ENCODE peak calls at places on chromosomes 7 and 10, in four cellular contexts. One of them, this sample, is unnamed.

GRCh38 chr10:71323407-71323806 is 4.3 kb downstream of the SLC29A3 start:
- DNase-seq in activated CD8-positive, alpha-beta memory T cell treated with anti-CD3 and anti-CD28 coated beads, Interleukin-2, amount 50 U/mL, for 48 hours: no peak
- DNase-seq in NCI-H460: peak
- DNase-seq in effector CD4-positive, alpha-beta T cell: no peak
- DNase-seq in this sample: no peak

GRCh38 chr10:116960066-116960465 is 44.9 kb downstream of the SHTN1 start:
- DNase-seq in activated CD8-positive, alpha-beta memory T cell treated with anti-CD3 and anti-CD28 coated beads, Interleukin-2, amount 50 U/mL, for 48 hours: no peak
- DNase-seq in NCI-H460: no peak
- DNase-seq in effector CD4-positive, alpha-beta T cell: no peak
- DNase-seq in this sample: peak

GRCh38 chr7:6382797-6383196 is 65.0 kb downstream of the DAGLB start:
- DNase-seq in activated CD8-positive, alpha-beta memory T cell treated with anti-CD3 and anti-CD28 coated beads, Interleukin-2, amount 50 U/mL, for 48 hours: no peak
- DNase-seq in NCI-H460: no peak
- DNase-seq in effector CD4-positive, alpha-beta T cell: no peak
- DNase-seq in this sample: no peak

GRCh38 chr7:23691320-23691719 is 11.3 kb downstream of the FAM221A start:
- DNase-seq in activated CD8-positive, alpha-beta memory T cell treated with anti-CD3 and anti-CD28 coated beads, Interleukin-2, amount 50 U/mL, for 48 hours: no peak
- DNase-seq in NCI-H460: no peak
- DNase-seq in effector CD4-positive, alpha-beta T cell: no peak
- DNase-seq in this sample: no peak

GRCh38 chr10:108424656-108425055 is 1260.2 kb upstream of the SORCS1 start:
- DNase-seq in activated CD8-positive, alpha-beta memory T cell treated with anti-CD3 and anti-CD28 coated beads, Interleukin-2, amount 50 U/mL, for 48 hours: no peak
- DNase-seq in NCI-H460: no peak
- DNase-seq in effector CD4-positive, alpha-beta T cell: no peak
- DNase-seq in this sample: peak

GRCh38 chr10:32360884-32361283 is 13.9 kb upstream of the EPC1 start:
- DNase-seq in activated CD8-positive, alpha-beta memory T cell treated with anti-CD3 and anti-CD28 coated beads, Interleukin-2, amount 50 U/mL, for 48 hours: no peak
- DNase-seq in NCI-H460: no peak
- DNase-seq in effector CD4-positive, alpha-beta T cell: no peak
- DNase-seq in this sample: no peak

GRCh38 chr10:96072673-96073072 is 29.3 kb downstream of the CCNJ start:
- DNase-seq in activated CD8-positive, alpha-beta memory T cell treated with anti-CD3 and anti-CD28 coated beads, Interleukin-2, amount 50 U/mL, for 48 hours: no peak
- DNase-seq in NCI-H460: no peak
- DNase-seq in effector CD4-positive, alpha-beta T cell: no peak
- DNase-seq in this sample: no peak

GRCh38 chr7:75776295-75776971 is 4.4 kb upstream of the CCL26 start:
- DNase-seq in activated CD8-positive, alpha-beta memory T cell treated with anti-CD3 and anti-CD28 coated beads, Interleukin-2, amount 50 U/mL, for 48 hours: peak
- DNase-seq in NCI-H460: no peak
- DNase-seq in effector CD4-positive, alpha-beta T cell: no peak
- DNase-seq in this sample: no peak

GRCh38 chr7:15457959-15458955 is 103.6 kb downstream of the AGMO start:
- DNase-seq in activated CD8-positive, alpha-beta memory T cell treated with anti-CD3 and anti-CD28 coated beads, Interleukin-2, amount 50 U/mL, for 48 hours: no peak
- DNase-seq in NCI-H460: no peak
- DNase-seq in effector CD4-positive, alpha-beta T cell: no peak
- DNase-seq in this sample: no peak

GRCh38 chr10:6977641-6978627 is 397.9 kb upstream of the PRKCQ start:
- DNase-seq in activated CD8-positive, alpha-beta memory T cell treated with anti-CD3 and anti-CD28 coated beads, Interleukin-2, amount 50 U/mL, for 48 hours: no peak
- DNase-seq in NCI-H460: no peak
- DNase-seq in effector CD4-positive, alpha-beta T cell: no peak
- DNase-seq in this sample: no peak

GRCh38 chr7:149289262-149289661 is 27.3 kb downstream of the ZNF783 start:
- DNase-seq in activated CD8-positive, alpha-beta memory T cell treated with anti-CD3 and anti-CD28 coated beads, Interleukin-2, amount 50 U/mL, for 48 hours: no peak
- DNase-seq in NCI-H460: no peak
- DNase-seq in effector CD4-positive, alpha-beta T cell: no peak
- DNase-seq in this sample: no peak

GRCh38 chr10:103080891-103081581 is 112.0 kb downstream of the NT5C2 start:
- DNase-seq in activated CD8-positive, alpha-beta memory T cell treated with anti-CD3 and anti-CD28 coated beads, Interleukin-2, amount 50 U/mL, for 48 hours: no peak
- DNase-seq in NCI-H460: no peak
- DNase-seq in effector CD4-positive, alpha-beta T cell: no peak
- DNase-seq in this sample: no peak

GRCh38 chr10:5297466-5297865 is 67.3 kb upstream of the UCN3 start:
- DNase-seq in activated CD8-positive, alpha-beta memory T cell treated with anti-CD3 and anti-CD28 coated beads, Interleukin-2, amount 50 U/mL, for 48 hours: no peak
- DNase-seq in NCI-H460: peak
- DNase-seq in effector CD4-positive, alpha-beta T cell: no peak
- DNase-seq in this sample: no peak

GRCh38 chr7:25862254-25862992 is 289.6 kb upstream of the NFE2L3 start:
- DNase-seq in activated CD8-positive, alpha-beta memory T cell treated with anti-CD3 and anti-CD28 coated beads, Interleukin-2, amount 50 U/mL, for 48 hours: peak
- DNase-seq in NCI-H460: peak
- DNase-seq in effector CD4-positive, alpha-beta T cell: peak
- DNase-seq in this sample: peak

GRCh38 chr7:33726582-33726981 is 178.8 kb upstream of the BMPER start:
- DNase-seq in activated CD8-positive, alpha-beta memory T cell treated with anti-CD3 and anti-CD28 coated beads, Interleukin-2, amount 50 U/mL, for 48 hours: no peak
- DNase-seq in NCI-H460: no peak
- DNase-seq in effector CD4-positive, alpha-beta T cell: no peak
- DNase-seq in this sample: peak

GRCh38 chr7:127877951-127878350 is 153.3 kb downstream of the LRRC4 start:
- DNase-seq in activated CD8-positive, alpha-beta memory T cell treated with anti-CD3 and anti-CD28 coated beads, Interleukin-2, amount 50 U/mL, for 48 hours: no peak
- DNase-seq in NCI-H460: no peak
- DNase-seq in effector CD4-positive, alpha-beta T cell: no peak
- DNase-seq in this sample: no peak

GRCh38 chr10:85528318-85528652 is 838.3 kb downstream of the GRID1 start:
- DNase-seq in activated CD8-positive, alpha-beta memory T cell treated with anti-CD3 and anti-CD28 coated beads, Interleukin-2, amount 50 U/mL, for 48 hours: no peak
- DNase-seq in NCI-H460: no peak
- DNase-seq in effector CD4-positive, alpha-beta T cell: no peak
- DNase-seq in this sample: no peak

GRCh38 chr7:130096243-130096827 is 26.0 kb downstream of the KLHDC10 start:
- DNase-seq in activated CD8-positive, alpha-beta memory T cell treated with anti-CD3 and anti-CD28 coated beads, Interleukin-2, amount 50 U/mL, for 48 hours: no peak
- DNase-seq in NCI-H460: no peak
- DNase-seq in effector CD4-positive, alpha-beta T cell: no peak
- DNase-seq in this sample: no peak

GRCh38 chr7:158124671-158125079 is 462.9 kb downstream of the PTPRN2 start:
- DNase-seq in activated CD8-positive, alpha-beta memory T cell treated with anti-CD3 and anti-CD28 coated beads, Interleukin-2, amount 50 U/mL, for 48 hours: no peak
- DNase-seq in NCI-H460: no peak
- DNase-seq in effector CD4-positive, alpha-beta T cell: no peak
- DNase-seq in this sample: no peak

GRCh38 chr10:14812271-14812670 is 25.6 kb downstream of the CDNF start:
- DNase-seq in activated CD8-positive, alpha-beta memory T cell treated with anti-CD3 and anti-CD28 coated beads, Interleukin-2, amount 50 U/mL, for 48 hours: no peak
- DNase-seq in NCI-H460: no peak
- DNase-seq in effector CD4-positive, alpha-beta T cell: no peak
- DNase-seq in this sample: no peak

GRCh38 chr7:95840953-95841950 is 68.9 kb downstream of the DYNC1I1 start:
- DNase-seq in activated CD8-positive, alpha-beta memory T cell treated with anti-CD3 and anti-CD28 coated beads, Interleukin-2, amount 50 U/mL, for 48 hours: no peak
- DNase-seq in NCI-H460: peak
- DNase-seq in effector CD4-positive, alpha-beta T cell: no peak
- DNase-seq in this sample: no peak

GRCh38 chr10:119025336-119025735 is 4.2 kb upstream of the NANOS1 start:
- DNase-seq in activated CD8-positive, alpha-beta memory T cell treated with anti-CD3 and anti-CD28 coated beads, Interleukin-2, amount 50 U/mL, for 48 hours: peak
- DNase-seq in NCI-H460: no peak
- DNase-seq in effector CD4-positive, alpha-beta T cell: no peak
- DNase-seq in this sample: peak

GRCh38 chr7:134702366-134703240 is 56.0 kb downstream of the BPGM start:
- DNase-seq in activated CD8-positive, alpha-beta memory T cell treated with anti-CD3 and anti-CD28 coated beads, Interleukin-2, amount 50 U/mL, for 48 hours: no peak
- DNase-seq in NCI-H460: no peak
- DNase-seq in effector CD4-positive, alpha-beta T cell: no peak
- DNase-seq in this sample: peak

GRCh38 chr7:139431459-139431858 is 52.0 kb downstream of the KLRG2 start:
- DNase-seq in activated CD8-positive, alpha-beta memory T cell treated with anti-CD3 and anti-CD28 coated beads, Interleukin-2, amount 50 U/mL, for 48 hours: peak
- DNase-seq in NCI-H460: no peak
- DNase-seq in effector CD4-positive, alpha-beta T cell: no peak
- DNase-seq in this sample: peak

GRCh38 chr7:100546129-100546867 is 7.3 kb downstream of the AGFG2 start:
- DNase-seq in activated CD8-positive, alpha-beta memory T cell treated with anti-CD3 and anti-CD28 coated beads, Interleukin-2, amount 50 U/mL, for 48 hours: no peak
- DNase-seq in NCI-H460: no peak
- DNase-seq in effector CD4-positive, alpha-beta T cell: no peak
- DNase-seq in this sample: no peak

GRCh38 chr10:57946833-57947232 is 320.9 kb downstream of the IPMK start:
- DNase-seq in activated CD8-positive, alpha-beta memory T cell treated with anti-CD3 and anti-CD28 coated beads, Interleukin-2, amount 50 U/mL, for 48 hours: no peak
- DNase-seq in NCI-H460: no peak
- DNase-seq in effector CD4-positive, alpha-beta T cell: no peak
- DNase-seq in this sample: no peak

GRCh38 chr7:142181211-142181610 is 69.7 kb downstream of the MGAM2 start:
- DNase-seq in activated CD8-positive, alpha-beta memory T cell treated with anti-CD3 and anti-CD28 coated beads, Interleukin-2, amount 50 U/mL, for 48 hours: no peak
- DNase-seq in NCI-H460: no peak
- DNase-seq in effector CD4-positive, alpha-beta T cell: no peak
- DNase-seq in this sample: no peak

GRCh38 chr7:139773372-139773771 is 4.4 kb downstream of the HIPK2 start:
- DNase-seq in activated CD8-positive, alpha-beta memory T cell treated with anti-CD3 and anti-CD28 coated beads, Interleukin-2, amount 50 U/mL, for 48 hours: no peak
- DNase-seq in NCI-H460: no peak
- DNase-seq in effector CD4-positive, alpha-beta T cell: no peak
- DNase-seq in this sample: no peak

This sample was measured in cardiac muscle cell.